ENCODE peak calls at places on chromosomes 13 and 19, in six cellular contexts. One of them, this sample, is unnamed.

GRCh38 chr13:19618925-19619324 is 14.5 kb upstream of the MPHOSPH8 start:
- DNase-seq in IMR-90: peak; percentile 37
- DNase-seq in iPS-NIHi11: peak; percentile 49
- DNase-seq in mesendoderm: peak; percentile 58
- DNase-seq in HFF-Myc: no peak
- DNase-seq in posterior cingulate gyrus: no peak
- DNase-seq in this sample: no peak

GRCh38 chr13:79999601-80000000 is 341.3 kb downstream of the SPRY2 start:
- DNase-seq in IMR-90: peak; percentile 15
- DNase-seq in iPS-NIHi11: no peak
- DNase-seq in mesendoderm: no peak
- DNase-seq in HFF-Myc: no peak
- DNase-seq in posterior cingulate gyrus: no peak
- DNase-seq in this sample: no peak

GRCh38 chr13:100636441-100636840 is 38.2 kb downstream of the TMTC4 start:
- DNase-seq in IMR-90: no peak
- DNase-seq in iPS-NIHi11: no peak
- DNase-seq in mesendoderm: no peak
- DNase-seq in HFF-Myc: no peak
- DNase-seq in posterior cingulate gyrus: peak; percentile 57
- DNase-seq in this sample: no peak

GRCh38 chr13:41059466-41059865 is 1.8 kb upstream of the WBP4 start:
- DNase-seq in IMR-90: peak; percentile 11
- DNase-seq in iPS-NIHi11: no peak
- DNase-seq in mesendoderm: no peak
- DNase-seq in HFF-Myc: no peak
- DNase-seq in posterior cingulate gyrus: no peak
- DNase-seq in this sample: no peak

GRCh38 chr13:36359301-36359950 is 13.2 kb upstream of the SPART start:
- DNase-seq in IMR-90: no peak
- DNase-seq in iPS-NIHi11: no peak
- DNase-seq in mesendoderm: no peak
- DNase-seq in HFF-Myc: no peak
- DNase-seq in posterior cingulate gyrus: no peak
- DNase-seq in this sample: no peak

GRCh38 chr13:28494861-28495585 is at the start of gene FLT1:
- DNase-seq in IMR-90: peak; percentile 38
- DNase-seq in iPS-NIHi11: peak; percentile 76
- DNase-seq in mesendoderm: peak; percentile 91
- DNase-seq in HFF-Myc: no peak
- DNase-seq in posterior cingulate gyrus: peak; percentile 11
- DNase-seq in this sample: no peak

GRCh38 chr19:44685877-44686276 is 13.1 kb upstream of the CEACAM16 start:
- DNase-seq in IMR-90: peak; percentile 74
- DNase-seq in iPS-NIHi11: no peak
- DNase-seq in mesendoderm: no peak
- DNase-seq in HFF-Myc: no peak
- DNase-seq in posterior cingulate gyrus: no peak
- DNase-seq in this sample: no peak

GRCh38 chr19:24065865-24066604 is 21.0 kb upstream of the ZNF254 start:
- DNase-seq in IMR-90: no peak
- DNase-seq in iPS-NIHi11: no peak
- DNase-seq in mesendoderm: no peak
- DNase-seq in HFF-Myc: no peak
- DNase-seq in posterior cingulate gyrus: no peak
- DNase-seq in this sample: no peak

GRCh38 chr19:48896191-48896720 is 2.3 kb downstream of the TULP2 start:
- DNase-seq in IMR-90: no peak
- DNase-seq in iPS-NIHi11: peak; percentile 89
- DNase-seq in mesendoderm: peak; percentile 75
- DNase-seq in HFF-Myc: no peak
- DNase-seq in posterior cingulate gyrus: peak; percentile 66
- DNase-seq in this sample: no peak